ENCODE peak calls at places on chromosomes 3 and 15, in six cellular contexts. X, R, V, C, K and A are unnamed samples.

GRCh38 chr3:23961064-23961463 is 16.0 kb downstream of the NR1D2 start:
- DNase-seq in V (no peak), X (no peak), R (no peak), C (no peak), K (no peak), A (no peak)

GRCh38 chr15:62737551-62737950 is 305.0 kb upstream of the TPM1 start:
- DNase-seq in V (no peak), K (no peak), X (no peak), C (no peak), R (peak), A (no peak)

GRCh38 chr3:18423401-18424212 is 1.5 kb downstream of the SATB1 start:
- DNase-seq in V (peak), C (no peak), R (peak), K (no peak), X (peak), A (peak)

GRCh38 chr3:180934638-180935037 is 22.2 kb downstream of the FXR1 start:
- DNase-seq in K (no peak), V (no peak), R (peak), C (no peak), X (no peak), A (no peak)

GRCh38 chr15:78200276-78200930 is 34.0 kb downstream of the ACSBG1 start:
- DNase-seq in C (no peak), X (no peak), K (no peak), V (no peak), R (no peak), A (no peak)

GRCh38 chr15:50107591-50108408 is 11.2 kb downstream of the ATP8B4 start:
- DNase-seq in X (peak), V (no peak), C (no peak), R (no peak), K (no peak), A (no peak)

GRCh38 chr3:45311953-45312795 is 76.2 kb upstream of the LARS2 start:
- DNase-seq in X (no peak), C (no peak), K (no peak), V (no peak), R (peak), A (no peak)

GRCh38 chr3:99548674-99549073 is 89.7 kb upstream of the COL8A1 start:
- DNase-seq in C (no peak), X (no peak), K (no peak), V (no peak), R (no peak), A (no peak)

GRCh38 chr3:152400912-152401311 is 132.2 kb downstream of the MBNL1 start:
- DNase-seq in K (peak), V (no peak), C (no peak), R (peak), X (no peak), A (no peak)

GRCh38 chr3:10954740-10955139 is 37.8 kb upstream of the SLC6A1 start:
- DNase-seq in K (no peak), V (no peak), C (no peak), R (no peak), X (no peak), A (no peak)

GRCh38 chr3:56855856-56856538 is 54.2 kb upstream of the ARHGEF3 start:
- DNase-seq in R (peak), X (peak), C (no peak), K (no peak), V (peak), A (peak)

GRCh38 chr3:33848624-33849347 is 50.4 kb downstream of the PDCD6IP start:
- DNase-seq in X (no peak), C (no peak), K (no peak), V (no peak), R (no peak), A (peak)

GRCh38 chr3:196969660-196970546 is 1.3 kb upstream of the PIGZ start:
- DNase-seq in C (peak), R (peak), K (no peak), V (peak), X (peak), A (peak)

GRCh38 chr3:39657775-39658174 is 151.6 kb upstream of the MYRIP start:
- DNase-seq in X (no peak), V (no peak), R (no peak), K (no peak), C (no peak), A (no peak)

GRCh38 chr3:119173325-119173724 is at the start of gene UPK1B:
- DNase-seq in C (no peak), V (peak), X (no peak), K (no peak), R (no peak), A (peak)

GRCh38 chr3:195760345-195760983 is 39.7 kb downstream of the MUC20 start:
- DNase-seq in V (no peak), R (no peak), C (no peak), K (no peak), X (no peak), A (no peak)

GRCh38 chr15:101314301-101314700 is 19.3 kb upstream of the SNRPA1 start:
- DNase-seq in R (no peak), V (no peak), C (no peak), K (no peak), X (no peak), A (no peak)

GRCh38 chr3:38723569-38724391 is 74.3 kb upstream of the SCN5A start:
- DNase-seq in V (no peak), C (no peak), R (no peak), K (no peak), X (no peak), A (no peak)

GRCh38 chr15:100861511-100861991 is 18.1 kb upstream of the ALDH1A3 start:
- DNase-seq in X (no peak), K (no peak), C (peak), V (no peak), R (no peak), A (no peak)

GRCh38 chr3:149489060-149489690 is 14.7 kb downstream of the TM4SF4 start:
- DNase-seq in V (peak), X (peak), K (no peak), C (no peak), R (peak), A (peak)

GRCh38 chr3:52934626-52935530 is 37.5 kb upstream of the STIMATE start:
- DNase-seq in V (peak), C (no peak), K (peak), R (peak), X (peak), A (peak)

GRCh38 chr3:149812165-149812605 is 830 bp upstream of the RNF13 start:
- DNase-seq in V (no peak), K (no peak), R (no peak), X (no peak), C (no peak), A (no peak)

GRCh38 chr15:88572030-88572333 is 25.5 kb upstream of the DET1 start:
- DNase-seq in C (no peak), V (no peak), K (no peak), R (no peak), X (no peak), A (no peak)

GRCh38 chr3:98954806-98955205 is 53.3 kb upstream of the DCBLD2 start:
- DNase-seq in X (no peak), R (peak), K (no peak), C (no peak), V (no peak), A (no peak)